ENCODE peak calls at places on chromosomes 5 and 9, in nine cellular contexts. One of them, this sample, is unnamed.
A peak's percentile ranks its signal among the peaks of the same experiment; 100 is the strongest.

GRCh38 chr9:124389146-124389939 is 25.9 kb downstream of the PSMB7 start:
- DNase-seq in EH: no peak
- DNase-seq in GM12891: no peak
- DNase-seq in RCC 7860: no peak
- DNase-seq in COR-L47: no peak
- DNase-seq in M059J: no peak
- DNase-seq in HuH-7: no peak
- DNase-seq in CD8-positive, alpha-beta T cell: no peak
- DNase-seq in hypothalamus: no peak
- DNase-seq in this sample: no peak

GRCh38 chr9:124202447-124202971 is 55.2 kb upstream of the NEK6 start:
- DNase-seq in GM12891: no peak
- DNase-seq in hypothalamus: peak; percentile 19
- DNase-seq in HuH-7: no peak
- DNase-seq in EH: peak; percentile 33
- DNase-seq in RCC 7860: no peak
- DNase-seq in CD8-positive, alpha-beta T cell: peak; percentile 41
- DNase-seq in M059J: peak; percentile 29
- DNase-seq in COR-L47: no peak
- DNase-seq in this sample: no peak

GRCh38 chr9:31740705-31741104 is 643.7 kb upstream of the ACO1 start:
- DNase-seq in M059J: no peak
- DNase-seq in COR-L47: no peak
- DNase-seq in GM12891: no peak
- DNase-seq in hypothalamus: no peak
- DNase-seq in CD8-positive, alpha-beta T cell: no peak
- DNase-seq in EH: no peak
- DNase-seq in HuH-7: no peak
- DNase-seq in RCC 7860: no peak
- DNase-seq in this sample: no peak

GRCh38 chr5:60487466-60487865 is 212.5 kb downstream of the DEPDC1B start:
- DNase-seq in GM12891: no peak
- DNase-seq in HuH-7: no peak
- DNase-seq in M059J: peak; percentile 77
- DNase-seq in CD8-positive, alpha-beta T cell: no peak
- DNase-seq in COR-L47: no peak
- DNase-seq in hypothalamus: no peak
- DNase-seq in RCC 7860: no peak
- DNase-seq in EH: no peak
- DNase-seq in this sample: no peak

GRCh38 chr5:96431376-96432244 is 1.4 kb downstream of the PCSK1 start:
- DNase-seq in hypothalamus: no peak
- DNase-seq in M059J: peak; percentile 85
- DNase-seq in EH: peak; percentile 32
- DNase-seq in COR-L47: peak; percentile 89
- DNase-seq in HuH-7: no peak
- DNase-seq in CD8-positive, alpha-beta T cell: no peak
- DNase-seq in GM12891: no peak
- DNase-seq in RCC 7860: no peak
- DNase-seq in this sample: no peak

GRCh38 chr5:57783693-57784092 is 301.1 kb upstream of the ACTBL2 start:
- DNase-seq in COR-L47: no peak
- DNase-seq in EH: peak; percentile 31
- DNase-seq in GM12891: no peak
- DNase-seq in CD8-positive, alpha-beta T cell: no peak
- DNase-seq in hypothalamus: no peak
- DNase-seq in M059J: peak; percentile 59
- DNase-seq in HuH-7: no peak
- DNase-seq in RCC 7860: no peak
- DNase-seq in this sample: no peak

GRCh38 chr9:126690431-126691051 is 76.8 kb downstream of the LMX1B start:
- DNase-seq in HuH-7: peak; percentile 94
- DNase-seq in EH: peak; percentile 17
- DNase-seq in COR-L47: peak; percentile 29
- DNase-seq in hypothalamus: no peak
- DNase-seq in CD8-positive, alpha-beta T cell: peak; percentile 36
- DNase-seq in GM12891: peak; percentile 86
- DNase-seq in RCC 7860: no peak
- DNase-seq in M059J: no peak
- DNase-seq in this sample: no peak

GRCh38 chr9:119963798-119964372 is 594.6 kb upstream of the BRINP1 start:
- DNase-seq in COR-L47: no peak
- DNase-seq in M059J: peak; percentile 97
- DNase-seq in EH: peak; percentile 97
- DNase-seq in HuH-7: no peak
- DNase-seq in CD8-positive, alpha-beta T cell: no peak
- DNase-seq in GM12891: no peak
- DNase-seq in hypothalamus: no peak
- DNase-seq in RCC 7860: peak; percentile 86
- DNase-seq in this sample: peak; percentile 85

GRCh38 chr9:92738661-92739081 is 26.0 kb downstream of the BICD2 start:
- DNase-seq in hypothalamus: no peak
- DNase-seq in CD8-positive, alpha-beta T cell: no peak
- DNase-seq in EH: no peak
- DNase-seq in HuH-7: no peak
- DNase-seq in M059J: no peak
- DNase-seq in GM12891: no peak
- DNase-seq in COR-L47: no peak
- DNase-seq in RCC 7860: no peak
- DNase-seq in this sample: no peak

GRCh38 chr9:135308809-135309762 is 170.5 kb upstream of the PPP1R26 start:
- DNase-seq in GM12891: no peak
- DNase-seq in COR-L47: no peak
- DNase-seq in hypothalamus: no peak
- DNase-seq in RCC 7860: no peak
- DNase-seq in EH: no peak
- DNase-seq in HuH-7: no peak
- DNase-seq in M059J: no peak
- DNase-seq in CD8-positive, alpha-beta T cell: no peak
- DNase-seq in this sample: no peak

GRCh38 chr9:86469476-86470087 is 115.4 kb upstream of the TUT7 start:
- DNase-seq in M059J: no peak
- DNase-seq in CD8-positive, alpha-beta T cell: no peak
- DNase-seq in GM12891: no peak
- DNase-seq in HuH-7: no peak
- DNase-seq in EH: no peak
- DNase-seq in COR-L47: no peak
- DNase-seq in hypothalamus: no peak
- DNase-seq in RCC 7860: no peak
- DNase-seq in this sample: no peak

GRCh38 chr5:56698463-56699381 is 116.6 kb upstream of the MAP3K1 start:
- DNase-seq in HuH-7: no peak
- DNase-seq in GM12891: no peak
- DNase-seq in hypothalamus: no peak
- DNase-seq in M059J: no peak
- DNase-seq in EH: no peak
- DNase-seq in RCC 7860: no peak
- DNase-seq in CD8-positive, alpha-beta T cell: no peak
- DNase-seq in COR-L47: peak; percentile 40
- DNase-seq in this sample: no peak

GRCh38 chr5:33538201-33538600 is 97.4 kb downstream of the TARS1 start:
- DNase-seq in EH: no peak
- DNase-seq in hypothalamus: no peak
- DNase-seq in HuH-7: no peak
- DNase-seq in COR-L47: no peak
- DNase-seq in RCC 7860: no peak
- DNase-seq in GM12891: no peak
- DNase-seq in CD8-positive, alpha-beta T cell: no peak
- DNase-seq in M059J: no peak
- DNase-seq in this sample: no peak

GRCh38 chr5:142550471-142550870 is 135.4 kb downstream of the FGF1 start:
- DNase-seq in EH: no peak
- DNase-seq in RCC 7860: no peak
- DNase-seq in COR-L47: no peak
- DNase-seq in HuH-7: no peak
- DNase-seq in CD8-positive, alpha-beta T cell: no peak
- DNase-seq in hypothalamus: no peak
- DNase-seq in GM12891: no peak
- DNase-seq in M059J: no peak
- DNase-seq in this sample: no peak

GRCh38 chr5:13316191-13316590 is 628.3 kb downstream of the DNAH5 start:
- DNase-seq in RCC 7860: no peak
- DNase-seq in EH: no peak
- DNase-seq in M059J: peak; percentile 89
- DNase-seq in COR-L47: no peak
- DNase-seq in hypothalamus: no peak
- DNase-seq in GM12891: no peak
- DNase-seq in HuH-7: no peak
- DNase-seq in CD8-positive, alpha-beta T cell: no peak
- DNase-seq in this sample: no peak

GRCh38 chr5:122924203-122924602 is 78.8 kb downstream of the SNX24 start:
- DNase-seq in hypothalamus: no peak
- DNase-seq in RCC 7860: no peak
- DNase-seq in M059J: peak; percentile 49
- DNase-seq in GM12891: no peak
- DNase-seq in EH: peak; percentile 83
- DNase-seq in COR-L47: no peak
- DNase-seq in HuH-7: no peak
- DNase-seq in CD8-positive, alpha-beta T cell: no peak
- DNase-seq in this sample: no peak

GRCh38 chr9:135130266-135130976 is 43.0 kb downstream of the OLFM1 start:
- DNase-seq in EH: no peak
- DNase-seq in GM12891: no peak
- DNase-seq in HuH-7: no peak
- DNase-seq in COR-L47: no peak
- DNase-seq in hypothalamus: no peak
- DNase-seq in CD8-positive, alpha-beta T cell: no peak
- DNase-seq in RCC 7860: no peak
- DNase-seq in M059J: peak; percentile 51
- DNase-seq in this sample: no peak

GRCh38 chr5:103800728-103801127 is 238.1 kb upstream of the NUDT12 start:
- DNase-seq in RCC 7860: no peak
- DNase-seq in HuH-7: no peak
- DNase-seq in COR-L47: peak; percentile 67
- DNase-seq in M059J: peak; percentile 74
- DNase-seq in CD8-positive, alpha-beta T cell: no peak
- DNase-seq in GM12891: no peak
- DNase-seq in EH: peak; percentile 16
- DNase-seq in hypothalamus: no peak
- DNase-seq in this sample: peak; percentile 40

GRCh38 chr5:55159763-55160492 is at the start of gene GPX8:
- DNase-seq in HuH-7: peak; percentile 17
- DNase-seq in CD8-positive, alpha-beta T cell: no peak
- DNase-seq in hypothalamus: no peak
- DNase-seq in RCC 7860: peak; percentile 51
- DNase-seq in COR-L47: peak; percentile 25
- DNase-seq in EH: peak; percentile 93
- DNase-seq in GM12891: no peak
- DNase-seq in M059J: peak; percentile 89
- DNase-seq in this sample: peak; percentile 72

GRCh38 chr5:73625314-73625904 is 587 bp upstream of the ARHGEF28 start:
- DNase-seq in EH: peak; percentile 23
- DNase-seq in RCC 7860: no peak
- DNase-seq in hypothalamus: no peak
- DNase-seq in HuH-7: no peak
- DNase-seq in COR-L47: no peak
- DNase-seq in M059J: no peak
- DNase-seq in GM12891: no peak
- DNase-seq in CD8-positive, alpha-beta T cell: no peak
- DNase-seq in this sample: no peak

GRCh38 chr5:43305948-43306563 is 7.2 kb downstream of the HMGCS1 start:
- DNase-seq in EH: peak; percentile 69
- DNase-seq in RCC 7860: peak; percentile 67
- DNase-seq in CD8-positive, alpha-beta T cell: no peak
- DNase-seq in hypothalamus: no peak
- DNase-seq in COR-L47: peak; percentile 37
- DNase-seq in M059J: peak; percentile 72
- DNase-seq in HuH-7: no peak
- DNase-seq in GM12891: no peak
- DNase-seq in this sample: no peak

GRCh38 chr5:172751761-172752510 is 19.1 kb downstream of the DUSP1 start:
- DNase-seq in M059J: no peak
- DNase-seq in GM12891: no peak
- DNase-seq in COR-L47: no peak
- DNase-seq in hypothalamus: no peak
- DNase-seq in HuH-7: no peak
- DNase-seq in CD8-positive, alpha-beta T cell: no peak
- DNase-seq in EH: no peak
- DNase-seq in RCC 7860: no peak
- DNase-seq in this sample: no peak